ENCODE peak calls at places on chromosomes 1 and 21, in ten cellular contexts. C is fibroblast of mammary gland, F is psoas muscle, S is AG04450, Y is ovary, R is OCI-LY7, Z is AG10803, M is transverse colon, H is NT2/D1, A is tibial artery. K is an unnamed sample.

GRCh38 chr21:34870246-34870645 is 178.9 kb downstream of the RUNX1 start:
- DNase-seq in C (no peak), F (no peak), S (no peak), Y (no peak), R (no peak), Z (no peak), M (no peak), H (no peak), A (no peak), K (no peak)

GRCh38 chr1:65688848-65689247 is 103.8 kb upstream of the PDE4B start:
- DNase-seq in C (peak; percentile 11), F (no peak), S (no peak), Y (no peak), R (no peak), Z (no peak), M (no peak), H (no peak), A (no peak), K (no peak)

GRCh38 chr1:58762806-58763205 is 21.0 kb downstream of the JUN start:
- DNase-seq in C (peak; percentile 75), F (no peak), S (no peak), Y (no peak), R (no peak), Z (peak; percentile 69), M (no peak), H (no peak), A (no peak), K (peak; percentile 88)

GRCh38 chr1:119920104-119920968 is 24.0 kb upstream of the ADAM30 start:
- DNase-seq in C (no peak), F (no peak), S (no peak), Y (no peak), R (no peak), Z (no peak), M (no peak), H (no peak), A (no peak), K (no peak)

GRCh38 chr1:36343651-36344394 is 20.4 kb upstream of the EVA1B start:
- DNase-seq in C (no peak), F (peak; percentile 54), S (no peak), Y (no peak), R (no peak), Z (no peak), M (no peak), H (no peak), A (no peak), K (no peak)

GRCh38 chr1:86325264-86325663 is 70.9 kb downstream of the ODF2L start:
- DNase-seq in C (no peak), F (no peak), S (no peak), Y (no peak), R (no peak), Z (no peak), M (no peak), H (no peak), A (no peak), K (no peak)

GRCh38 chr1:111172463-111172862 is 28.0 kb downstream of the DENND2D start:
- DNase-seq in C (no peak), F (no peak), S (no peak), Y (no peak), R (no peak), Z (no peak), M (no peak), H (no peak), A (no peak), K (no peak)

GRCh38 chr1:173122344-173122880 is 71.7 kb upstream of the TNFSF18 start:
- DNase-seq in C (peak; percentile 72), F (no peak), S (no peak), Y (no peak), R (no peak), Z (peak; percentile 35), M (no peak), H (no peak), A (no peak), K (no peak)

GRCh38 chr1:66247415-66248208 is 286.3 kb upstream of the SGIP1 start:
- DNase-seq in C (no peak), F (no peak), S (no peak), Y (no peak), R (no peak), Z (no peak), M (no peak), H (no peak), A (no peak), K (no peak)

GRCh38 chr1:35894183-35894582 is 11.2 kb downstream of the AGO1 start:
- DNase-seq in C (peak; percentile 19), F (peak; percentile 28), S (no peak), Y (peak; percentile 48), R (peak; percentile 15), Z (no peak), M (no peak), H (no peak), A (peak; percentile 38), K (no peak)

GRCh38 chr1:245116781-245117180 is 38.0 kb upstream of the KIF26B start:
- DNase-seq in C (no peak), F (no peak), S (no peak), Y (no peak), R (no peak), Z (no peak), M (no peak), H (no peak), A (no peak), K (no peak)

GRCh38 chr1:59900640-59901039 is 25.9 kb downstream of the CYP2J2 start:
- DNase-seq in C (peak; percentile 14), F (no peak), S (no peak), Y (no peak), R (no peak), Z (no peak), M (no peak), H (peak; percentile 18), A (no peak), K (no peak)

GRCh38 chr1:35929730-35930592 is 944 bp upstream of the AGO3 start:
- DNase-seq in C (peak; percentile 60), F (peak; percentile 41), S (no peak), Y (peak; percentile 68), R (peak; percentile 59), Z (peak; percentile 52), M (peak; percentile 57), H (peak; percentile 71), A (peak; percentile 62), K (no peak)

DNA sequence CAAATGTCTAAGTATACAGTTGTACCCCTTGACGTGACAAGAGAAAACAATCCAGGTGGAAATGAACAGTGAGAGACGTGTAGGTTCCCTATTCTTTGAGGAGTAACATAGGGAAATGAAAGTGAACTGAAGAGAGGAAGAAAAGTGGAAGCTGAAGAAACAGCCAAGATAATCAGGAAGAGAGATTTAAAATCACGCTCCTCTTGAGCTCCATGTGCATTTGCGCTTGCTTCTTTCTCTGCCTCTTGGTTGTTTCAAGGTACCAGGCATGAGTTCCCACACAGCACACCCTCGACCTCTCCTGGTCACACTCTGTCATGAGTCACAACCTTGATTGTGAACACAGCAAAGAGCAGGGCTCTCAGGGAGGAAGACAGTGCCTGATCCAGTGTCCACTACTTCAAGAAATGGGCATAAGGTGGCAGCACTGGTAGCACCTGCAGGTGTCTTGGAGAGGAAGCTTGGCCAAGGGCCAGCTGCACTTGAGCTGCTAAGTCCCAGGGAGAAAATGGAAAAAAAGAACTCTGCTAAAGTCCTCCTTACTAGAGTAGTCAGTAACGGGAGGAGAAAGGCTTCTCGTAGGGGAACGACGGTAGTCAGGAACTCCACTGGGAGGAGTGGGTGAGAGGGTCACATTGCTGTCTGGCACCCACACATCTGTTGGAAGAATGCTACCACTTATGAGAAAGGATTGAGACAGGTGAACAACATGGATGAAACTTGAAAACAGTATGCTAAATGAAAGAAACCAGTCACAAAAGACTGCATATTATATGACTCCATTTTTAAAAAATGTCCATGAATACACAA is 18.3 kb upstream of the ARID1A start:
- DNase-seq in C (peak; percentile 75), F (peak; percentile 61), S (no peak), Y (peak; percentile 81), R (peak; percentile 82), Z (peak; percentile 68), M (peak; percentile 92), H (no peak), A (peak; percentile 73), K (peak; percentile 92)
- H3K4me3 ChIP-seq in C (no peak overlapping the region), F (peak overlapping the region; percentile 41), S (peak overlapping the region; percentile 20), Y (no peak overlapping the region), R (peak overlapping the region; percentile 3), Z (peak overlapping the region; percentile 25), M (no peak overlapping the region), H (no peak overlapping the region), A (no peak overlapping the region), K (no peak overlapping the region)

DNA sequence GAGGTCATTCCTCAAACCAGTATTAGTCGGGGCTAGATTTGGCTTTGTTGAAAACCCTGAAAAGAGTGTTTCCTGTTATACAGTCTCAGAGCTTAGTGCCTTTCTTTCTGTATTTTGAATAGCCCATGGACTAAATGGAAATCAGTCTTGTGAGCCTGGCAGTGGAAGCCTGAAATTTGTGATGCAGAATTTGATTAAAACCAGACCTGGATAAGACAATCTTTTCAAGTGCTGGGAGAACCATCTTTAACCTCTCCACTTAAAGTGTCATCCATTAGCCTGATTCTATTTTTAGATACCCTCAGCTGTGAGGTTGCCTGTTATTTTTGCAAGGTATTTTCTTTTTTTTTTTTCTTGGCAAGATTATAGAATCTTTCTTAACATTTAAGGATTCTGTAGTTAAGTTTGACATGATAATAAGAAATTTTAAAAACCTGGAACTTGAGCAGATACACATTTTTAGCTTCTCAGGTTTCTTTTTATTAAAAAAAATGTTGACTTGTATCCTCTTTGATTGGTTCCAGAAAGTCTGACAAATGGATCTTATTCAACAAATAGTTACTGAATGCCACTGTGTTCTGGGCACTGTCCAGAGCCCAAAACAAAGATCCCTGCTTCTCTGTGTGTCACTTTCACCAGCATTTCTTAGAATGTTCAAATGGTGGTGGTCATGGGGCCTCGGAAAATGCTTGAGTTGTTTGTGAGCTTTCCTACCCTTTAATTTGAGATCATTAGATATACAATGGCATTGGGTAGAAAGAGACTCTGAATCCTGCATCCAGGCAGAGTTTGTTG is 19.7 kb downstream of the ACTN2 start:
- DNase-seq in C (no peak), F (no peak), S (no peak), Y (no peak), R (no peak), Z (no peak), M (no peak), H (no peak), A (no peak), K (no peak)
- H3K4me3 ChIP-seq in C (no peak overlapping the region), F (no peak overlapping the region), S (no peak overlapping the region), Y (no peak overlapping the region), R (no peak overlapping the region), Z (no peak overlapping the region), M (no peak overlapping the region), H (no peak overlapping the region), A (no peak overlapping the region), K (no peak overlapping the region)

GRCh38 chr1:26745191-26745590 is 42.6 kb upstream of the PIGV start:
- DNase-seq in C (peak; percentile 46), F (no peak), S (no peak), Y (no peak), R (no peak), Z (peak; percentile 29), M (no peak), H (no peak), A (no peak), K (no peak)
- H3K4me3 ChIP-seq in C (no peak overlapping the region), F (no peak overlapping the region), S (no peak overlapping the region), Y (no peak overlapping the region), R (peak overlapping the region; percentile 61), Z (no peak overlapping the region), M (no peak overlapping the region), H (no peak overlapping the region), A (no peak overlapping the region), K (no peak overlapping the region)

DNA sequence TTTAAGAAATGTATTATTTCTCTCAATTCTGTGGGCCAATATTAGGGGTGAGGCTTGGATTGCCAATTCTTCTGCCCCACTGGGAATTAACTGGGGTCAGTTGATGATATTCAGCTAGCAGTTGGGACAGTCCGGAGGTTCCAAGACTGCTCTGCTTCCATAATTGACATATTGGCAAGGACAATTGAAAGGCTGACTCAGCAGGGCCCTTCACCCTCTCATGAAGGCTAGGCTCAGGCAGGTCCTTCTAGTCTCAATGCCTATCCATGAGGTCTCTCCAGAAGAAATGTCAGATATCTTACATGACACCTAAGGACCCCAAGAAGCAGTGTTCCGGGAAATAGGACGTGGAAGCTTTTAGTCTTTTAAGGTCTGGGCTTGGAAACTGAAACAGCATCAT is 13.3 kb upstream of the RNF11 start:
- DNase-seq in C (no peak), F (no peak), S (no peak), Y (no peak), R (no peak), Z (no peak), M (no peak), H (no peak), A (no peak), K (no peak)
- H3K4me3 ChIP-seq in C (no peak overlapping the region), F (no peak overlapping the region), S (no peak overlapping the region), Y (no peak overlapping the region), R (no peak overlapping the region), Z (no peak overlapping the region), M (no peak overlapping the region), H (no peak overlapping the region), A (no peak overlapping the region), K (no peak overlapping the region)

K was measured in bronchial epithelial cell.